ENCODE peak calls at places on chromosomes 4 and X, in eight cellular contexts. K is spleen, X is ovary, Z is body of pancreas, V is uterus, H is NB4, I is upper lobe of left lung, T is Peyer's patch. R is an unnamed sample.

GRCh38 chr4:53043900-53044650 is 182.0 kb downstream of the RASL11B start:
- DNase-seq in K (no peak), X (no peak), Z (no peak), V (no peak), H (no peak), I (no peak), T (no peak), R (no peak)

GRCh38 chrX:129359269-129359668 is 164.0 kb downstream of the SMARCA1 start:
- DNase-seq in K (no peak), X (no peak), Z (no peak), V (no peak), H (peak), I (no peak), T (no peak), R (no peak)

GRCh38 chrX:110418220-110418856 is 59.7 kb downstream of the RTL9 start:
- DNase-seq in K (no peak), X (peak), Z (peak), V (peak), H (peak), I (no peak), T (no peak), R (no peak)

GRCh38 chr4:91111556-91111955 is 984.4 kb downstream of the CCSER1 start:
- DNase-seq in K (no peak), X (no peak), Z (no peak), V (no peak), H (no peak), I (no peak), T (no peak), R (no peak)

GRCh38 chr4:835148-836002 is 9.4 kb upstream of the CPLX1 start:
- DNase-seq in K (peak), X (no peak), Z (peak), V (no peak), H (no peak), I (peak), T (peak), R (no peak)

GRCh38 chr4:52750213-52750612 is 1.0 kb downstream of the ERVMER34-1 start:
- DNase-seq in K (no peak), X (no peak), Z (no peak), V (no peak), H (no peak), I (no peak), T (no peak), R (no peak)

GRCh38 chrX:44439242-44439641 is 95.8 kb upstream of the EFHC2 start:
- DNase-seq in K (no peak), X (no peak), Z (no peak), V (no peak), H (no peak), I (no peak), T (no peak), R (no peak)

GRCh38 chrX:39704590-39704989 is 393.2 kb downstream of the BCOR start:
- DNase-seq in K (no peak), X (no peak), Z (no peak), V (no peak), H (no peak), I (no peak), T (no peak), R (no peak)

GRCh38 chr4:8439914-8440490 is 521 bp downstream of the ACOX3 start:
- DNase-seq in K (no peak), X (no peak), Z (no peak), V (peak), H (peak), I (no peak), T (no peak), R (no peak)

GRCh38 chr4:115711575-115711974 is 598.2 kb upstream of the NDST4 start:
- DNase-seq in K (no peak), X (no peak), Z (no peak), V (no peak), H (peak), I (no peak), T (no peak), R (no peak)

GRCh38 chr4:139540161-139540560 is 15.9 kb downstream of the SETD7 start:
- DNase-seq in K (no peak), X (no peak), Z (no peak), V (no peak), H (no peak), I (no peak), T (no peak), R (no peak)

GRCh38 chr4:14783011-14783877 is 219.0 kb upstream of the CPEB2 start:
- DNase-seq in K (no peak), X (no peak), Z (no peak), V (no peak), H (no peak), I (no peak), T (no peak), R (no peak)

GRCh38 chr4:51835079-51835478 is 7.9 kb upstream of the DCUN1D4 start:
- DNase-seq in K (no peak), X (no peak), Z (no peak), V (no peak), H (no peak), I (no peak), T (no peak), R (no peak)

GRCh38 chrX:150478496-150479492 is 89.6 kb upstream of the MTM1 start:
- DNase-seq in K (no peak), X (no peak), Z (no peak), V (no peak), H (no peak), I (no peak), T (no peak), R (no peak)

GRCh38 chr4:27463816-27464215 is 603.2 kb downstream of the STIM2 start:
- DNase-seq in K (no peak), X (no peak), Z (no peak), V (no peak), H (no peak), I (no peak), T (no peak), R (no peak)

GRCh38 chr4:73053974-73054480 is 15.5 kb downstream of the COX18 start:
- DNase-seq in K (no peak), X (no peak), Z (no peak), V (no peak), H (no peak), I (no peak), T (no peak), R (no peak)

GRCh38 chr4:16199132-16199531 is 27.1 kb downstream of the TAPT1 start:
- DNase-seq in K (no peak), X (no peak), Z (no peak), V (no peak), H (peak), I (no peak), T (no peak), R (no peak)

GRCh38 chr4:108738307-108738706 is 24.5 kb downstream of the ETNPPL start:
- DNase-seq in K (no peak), X (no peak), Z (no peak), V (no peak), H (no peak), I (no peak), T (no peak), R (no peak)

GRCh38 chrX:3286196-3286920 is 60.1 kb downstream of the MXRA5 start:
- DNase-seq in K (no peak), X (no peak), Z (no peak), V (no peak), H (no peak), I (no peak), T (no peak), R (no peak)

GRCh38 chr4:1039493-1040343 is 28.3 kb downstream of the FGFRL1 start:
- DNase-seq in K (no peak), X (peak), Z (peak), V (peak), H (no peak), I (peak), T (no peak), R (no peak)

GRCh38 chr4:66486068-66486467 is 815.8 kb upstream of the EPHA5 start:
- DNase-seq in K (no peak), X (no peak), Z (no peak), V (no peak), H (no peak), I (no peak), T (no peak), R (no peak)

GRCh38 chr4:4386736-4387392 is at the start of gene NSG1:
- DNase-seq in K (no peak), X (peak), Z (no peak), V (no peak), H (no peak), I (peak), T (peak), R (no peak)

GRCh38 chrX:1138476-1138875 is 74.0 kb downstream of the CRLF2 start:
- DNase-seq in K (peak), X (no peak), Z (no peak), V (no peak), H (no peak), I (no peak), T (no peak), R (no peak)

GRCh38 chr4:67687639-67688038 is 13.3 kb downstream of the UBA6 start:
- DNase-seq in K (no peak), X (no peak), Z (no peak), V (no peak), H (no peak), I (no peak), T (no peak), R (no peak)

GRCh38 chr4:177505171-177505615 is 63.0 kb upstream of the AGA start:
- DNase-seq in K (no peak), X (no peak), Z (no peak), V (no peak), H (peak), I (no peak), T (no peak), R (no peak)

GRCh38 chr4:100311181-100311580 is 120.9 kb upstream of the DDIT4L start:
- DNase-seq in K (no peak), X (no peak), Z (no peak), V (no peak), H (peak), I (no peak), T (no peak), R (no peak)
- TF ChIP-seq CTCF in K (no peak), X (no peak), Z (no peak), V (no peak), H (no peak), I (no peak), T (no peak), R (no peak)

DNA sequence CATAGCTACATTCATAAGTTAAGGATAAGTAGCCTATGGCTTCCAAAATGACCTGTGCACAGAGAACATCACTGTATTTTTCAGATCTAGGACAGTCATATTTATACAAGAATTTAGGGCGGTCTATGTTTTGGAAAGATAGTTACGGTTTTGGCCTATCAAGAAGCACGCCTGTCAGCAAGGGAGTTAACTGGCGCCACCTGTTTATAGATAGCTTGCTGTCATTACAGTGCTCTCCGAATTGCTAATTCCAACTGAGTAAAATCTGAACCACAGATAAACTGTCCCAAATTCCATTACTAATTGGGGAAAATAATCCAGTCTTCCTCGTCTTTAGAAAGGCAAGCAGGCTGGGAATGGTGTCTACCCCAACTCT is 641 bp downstream of the ABCB7 start:
- DNase-seq in K (no peak), X (no peak), Z (no peak), V (no peak), H (peak), I (no peak), T (no peak), R (no peak)
- TF ChIP-seq POLR2A in K (no peak), X (no peak), Z (no peak), V (no peak), H (no peak), I (no peak), T (no peak), R (no peak)

GRCh38 chrX:131763674-131764073 is 219.8 kb downstream of the OR13H1 start:
- DNase-seq in K (peak), X (peak), Z (no peak), V (peak), H (no peak), I (no peak), T (no peak), R (no peak)
- TF ChIP-seq CTCF in K (peak), X (peak), Z (no peak), V (peak), H (no peak), I (no peak), T (no peak), R (no peak)

DNA sequence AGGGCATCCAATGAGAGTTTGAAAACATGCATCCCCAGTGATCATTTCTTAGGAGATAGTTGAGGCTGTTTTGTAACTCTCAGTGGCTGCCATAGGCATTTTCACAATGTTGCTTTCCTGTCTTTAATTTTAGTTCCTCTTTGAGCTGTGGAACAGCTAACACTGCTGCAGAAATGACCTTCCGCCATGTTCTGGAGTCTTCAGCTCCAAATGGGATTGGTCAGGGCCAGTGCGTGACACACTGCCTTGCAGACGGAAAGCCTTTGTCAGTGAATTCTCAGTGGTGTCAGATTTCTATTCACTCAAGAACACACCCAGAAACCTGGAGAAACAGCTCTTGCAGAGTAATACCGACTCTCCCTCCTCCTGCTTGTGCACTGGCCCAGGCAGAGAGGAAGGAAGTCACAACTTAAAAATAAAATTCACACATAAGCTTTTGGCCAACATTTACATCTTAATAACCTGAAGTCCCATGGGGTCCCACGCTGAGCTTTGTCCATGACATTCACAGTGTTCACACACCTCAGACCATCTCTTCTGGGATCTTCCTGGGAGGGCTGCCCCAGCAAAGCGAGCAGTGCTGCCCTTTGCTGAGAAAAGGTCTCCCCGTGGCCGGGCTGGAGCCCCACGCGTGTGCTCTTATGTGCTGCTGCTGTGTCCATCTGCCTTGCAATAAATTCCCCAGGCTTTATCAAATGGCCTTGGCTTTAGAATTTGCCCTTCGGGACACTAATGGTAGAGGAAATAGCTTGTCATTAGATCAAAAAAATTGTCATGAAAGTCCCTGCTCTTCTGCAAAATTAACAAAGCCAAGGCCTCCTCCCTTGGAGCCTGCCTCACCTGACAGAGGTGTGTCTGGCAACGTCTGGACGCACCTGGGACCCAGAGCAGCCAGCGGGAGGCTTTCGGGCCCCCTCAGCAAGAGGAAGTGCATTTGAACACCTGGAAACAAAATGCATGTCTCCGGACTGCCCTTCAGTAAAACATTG is 126.8 kb downstream of the IRF2 start:
- DNase-seq in K (peak), X (no peak), Z (peak), V (no peak), H (peak), I (no peak), T (peak), R (no peak)
- TF ChIP-seq POLR2A in K (no peak), X (no peak), Z (no peak), V (peak), H (peak), I (no peak), T (peak), R (no peak)

GRCh38 chr4:7394681-7395451 is 39.9 kb downstream of the PSAPL1 start:
- DNase-seq in K (peak), X (no peak), Z (no peak), V (no peak), H (no peak), I (no peak), T (peak), R (no peak)
- TF ChIP-seq CTCF in K (no peak), X (no peak), Z (no peak), V (no peak), H (no peak), I (no peak), T (no peak), R (no peak)

GRCh38 chr4:111210576-111210975 is 587.7 kb upstream of the PITX2 start:
- DNase-seq in K (no peak), X (no peak), Z (no peak), V (no peak), H (no peak), I (no peak), T (no peak), R (no peak)

GRCh38 chr4:111216791-111217190 is 593.9 kb upstream of the PITX2 start:
- DNase-seq in K (no peak), X (no peak), Z (no peak), V (no peak), H (no peak), I (no peak), T (no peak), R (no peak)

GRCh38 chr4:111213520-111213919 is 590.6 kb upstream of the PITX2 start:
- DNase-seq in K (no peak), X (no peak), Z (no peak), V (no peak), H (no peak), I (no peak), T (no peak), R (no peak)

GRCh38 chr4:111214371-111214770 is 591.5 kb upstream of the PITX2 start:
- DNase-seq in K (no peak), X (no peak), Z (no peak), V (no peak), H (no peak), I (no peak), T (no peak), R (no peak)

GRCh38 chr4:111215755-111216154 is 592.9 kb upstream of the PITX2 start:
- DNase-seq in K (no peak), X (no peak), Z (no peak), V (no peak), H (no peak), I (no peak), T (no peak), R (no peak)
- TF ChIP-seq POLR2A in K (no peak), X (no peak), Z (no peak), V (no peak), H (no peak), I (no peak), T (no peak), R (no peak)

DNA sequence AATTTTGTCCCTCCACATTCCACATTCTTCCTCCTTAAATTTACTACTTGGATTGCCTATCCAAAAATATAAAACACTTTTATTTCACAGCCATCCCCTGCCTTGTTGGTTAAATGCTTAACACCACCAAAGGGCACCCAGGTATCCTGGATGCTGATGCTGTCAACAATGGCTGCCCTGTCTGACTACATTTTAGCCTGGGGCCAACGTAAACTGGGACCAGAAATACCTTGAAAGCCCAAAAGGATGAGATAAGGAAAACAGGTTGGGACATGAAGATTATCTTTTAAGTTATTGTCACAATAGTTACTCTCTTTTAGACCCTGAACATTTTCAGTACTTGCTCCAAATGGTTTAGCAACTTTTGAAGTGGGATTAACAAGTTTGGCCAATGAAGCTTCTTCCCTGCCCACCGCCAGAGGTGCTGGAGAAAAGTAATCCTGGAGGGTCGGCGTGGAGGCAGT is 775 bp upstream of the YIPF6 start:
- DNase-seq in K (no peak), X (no peak), Z (no peak), V (no peak), H (no peak), I (no peak), T (no peak), R (no peak)
- TF ChIP-seq CTCF in K (no peak), X (no peak), Z (no peak), V (no peak), H (no peak), I (peak), T (no peak), R (no peak)

GRCh38 chrX:103918050-103918449 is 44.4 kb upstream of the TMSB15B start:
- DNase-seq in K (no peak), X (peak), Z (peak), V (peak), H (peak), I (no peak), T (peak), R (peak)

GRCh38 chrX:103919336-103919682 is 43.1 kb upstream of the TMSB15B start:
- DNase-seq in K (no peak), X (no peak), Z (no peak), V (no peak), H (peak), I (no peak), T (no peak), R (peak)

GRCh38 chrX:103913356-103914020 is 48.9 kb upstream of the TMSB15B start:
- DNase-seq in K (no peak), X (no peak), Z (no peak), V (no peak), H (no peak), I (no peak), T (no peak), R (no peak)

DNA sequence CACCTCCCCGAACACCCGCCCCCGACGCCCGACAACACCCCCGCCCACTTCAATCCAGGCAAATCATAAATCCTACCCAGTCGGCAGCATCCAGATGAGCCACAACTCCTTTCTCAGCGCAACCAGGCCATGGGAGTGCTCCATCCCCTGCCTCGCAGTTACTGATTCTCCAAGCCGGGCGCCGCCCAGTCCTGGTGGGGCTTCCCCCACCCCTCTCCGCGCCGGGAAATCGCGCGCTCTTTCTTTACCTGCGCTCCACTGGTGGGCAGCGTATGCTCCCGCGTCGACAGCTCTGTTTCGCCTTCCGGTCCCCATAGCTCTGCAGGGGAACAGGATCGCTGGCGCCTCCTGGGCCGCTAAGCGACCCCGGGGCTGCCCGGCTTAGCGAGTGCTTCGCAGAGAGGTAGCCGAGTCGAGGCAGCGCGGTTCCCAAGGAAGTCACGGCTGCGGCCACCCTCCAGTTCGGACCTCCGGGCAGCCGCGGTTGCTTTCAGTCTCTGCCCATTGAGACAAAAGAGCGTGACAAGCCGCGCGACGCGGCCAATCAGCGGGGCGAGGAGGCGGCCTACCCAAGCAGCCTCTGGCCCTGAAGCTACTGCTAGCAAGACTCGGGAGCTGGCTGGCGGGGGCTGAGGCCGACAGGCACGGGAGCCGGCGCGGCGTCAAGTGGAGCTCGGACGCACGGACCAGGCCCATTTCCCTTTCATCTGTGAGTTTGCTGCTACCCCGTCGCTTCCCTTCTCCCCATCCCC is 43.7 kb upstream of the TMSB15B start:
- DNase-seq in K (peak), X (peak), Z (peak), V (peak), H (peak), I (peak), T (peak), R (peak)
- TF ChIP-seq POLR2A in K (no peak), X (no peak), Z (no peak), V (peak), H (no peak), I (no peak), T (no peak), R (no peak)

GRCh38 chr4:82833696-82834313 is 35.2 kb upstream of the SCD5 start:
- DNase-seq in K (no peak), X (no peak), Z (no peak), V (no peak), H (no peak), I (no peak), T (no peak), R (no peak)
- TF ChIP-seq CTCF in K (no peak), X (no peak), Z (no peak), V (no peak), H (no peak), I (no peak), T (no peak), R (no peak)

GRCh38 chr4:100836929-100837328 is 319.1 kb upstream of the EMCN start:
- DNase-seq in K (no peak), X (no peak), Z (no peak), V (no peak), H (no peak), I (no peak), T (no peak), R (no peak)
- TF ChIP-seq POLR2A in K (no peak), X (no peak), Z (no peak), V (no peak), H (no peak), I (no peak), T (no peak), R (no peak)

R was measured in tibial nerve.